ENCODE peak calls at places on chromosomes 11 and 22, in six cellular contexts. One of them, this sample, is unnamed.

GRCh38 chr11:9735236-9735635 is 71.4 kb downstream of the SWAP70 start:
- DNase-seq in stimulated activated CD4-positive, alpha-beta T cell treated with anti-CD3 and anti-CD28 coated beads, Interleukin-1b, Interleukin-23, amount 100 ng/mL, for 1 hour: no peak
- DNase-seq in NCI-H1930: no peak
- DNase-seq in fibroblast of lung: no peak
- DNase-seq in ELR: no peak
- DNase-seq in HTR-8/SVneo: no peak
- DNase-seq in this sample: no peak

GRCh38 chr11:65400295-65401072 is 14.0 kb downstream of the FRMD8 start:
- DNase-seq in stimulated activated CD4-positive, alpha-beta T cell treated with anti-CD3 and anti-CD28 coated beads, Interleukin-1b, Interleukin-23, amount 100 ng/mL, for 1 hour: no peak
- DNase-seq in NCI-H1930: no peak
- DNase-seq in fibroblast of lung: no peak
- DNase-seq in ELR: no peak
- DNase-seq in HTR-8/SVneo: no peak
- DNase-seq in this sample: no peak

GRCh38 chr22:28541137-28541536 is 138.5 kb downstream of the TTC28 start:
- DNase-seq in stimulated activated CD4-positive, alpha-beta T cell treated with anti-CD3 and anti-CD28 coated beads, Interleukin-1b, Interleukin-23, amount 100 ng/mL, for 1 hour: no peak
- DNase-seq in NCI-H1930: no peak
- DNase-seq in fibroblast of lung: no peak
- DNase-seq in ELR: no peak
- DNase-seq in HTR-8/SVneo: no peak
- DNase-seq in this sample: no peak

GRCh38 chr11:64100345-64100744 is 64.6 kb downstream of the FLRT1 start:
- DNase-seq in stimulated activated CD4-positive, alpha-beta T cell treated with anti-CD3 and anti-CD28 coated beads, Interleukin-1b, Interleukin-23, amount 100 ng/mL, for 1 hour: no peak
- DNase-seq in NCI-H1930: no peak
- DNase-seq in fibroblast of lung: no peak
- DNase-seq in ELR: no peak
- DNase-seq in HTR-8/SVneo: no peak
- DNase-seq in this sample: peak

GRCh38 chr11:116871248-116871647 is 33.8 kb upstream of the APOA1 start:
- DNase-seq in stimulated activated CD4-positive, alpha-beta T cell treated with anti-CD3 and anti-CD28 coated beads, Interleukin-1b, Interleukin-23, amount 100 ng/mL, for 1 hour: no peak
- DNase-seq in NCI-H1930: no peak
- DNase-seq in fibroblast of lung: peak
- DNase-seq in ELR: peak
- DNase-seq in HTR-8/SVneo: no peak
- DNase-seq in this sample: no peak

GRCh38 chr22:47333625-47334024 is 571.2 kb downstream of the TBC1D22A start:
- DNase-seq in stimulated activated CD4-positive, alpha-beta T cell treated with anti-CD3 and anti-CD28 coated beads, Interleukin-1b, Interleukin-23, amount 100 ng/mL, for 1 hour: no peak
- DNase-seq in NCI-H1930: no peak
- DNase-seq in fibroblast of lung: peak
- DNase-seq in ELR: peak
- DNase-seq in HTR-8/SVneo: no peak
- DNase-seq in this sample: no peak

GRCh38 chr11:94866231-94866827 is 98.2 kb downstream of the AMOTL1 start:
- DNase-seq in stimulated activated CD4-positive, alpha-beta T cell treated with anti-CD3 and anti-CD28 coated beads, Interleukin-1b, Interleukin-23, amount 100 ng/mL, for 1 hour: no peak
- DNase-seq in NCI-H1930: no peak
- DNase-seq in fibroblast of lung: peak
- DNase-seq in ELR: no peak
- DNase-seq in HTR-8/SVneo: no peak
- DNase-seq in this sample: no peak

GRCh38 chr11:85685131-85685819 is 720 bp downstream of the CCDC89 start:
- DNase-seq in stimulated activated CD4-positive, alpha-beta T cell treated with anti-CD3 and anti-CD28 coated beads, Interleukin-1b, Interleukin-23, amount 100 ng/mL, for 1 hour: no peak
- DNase-seq in NCI-H1930: no peak
- DNase-seq in fibroblast of lung: no peak
- DNase-seq in ELR: no peak
- DNase-seq in HTR-8/SVneo: no peak
- DNase-seq in this sample: no peak

GRCh38 chr11:1232328-1233321 is 9.8 kb downstream of the MUC5B start:
- DNase-seq in stimulated activated CD4-positive, alpha-beta T cell treated with anti-CD3 and anti-CD28 coated beads, Interleukin-1b, Interleukin-23, amount 100 ng/mL, for 1 hour: no peak
- DNase-seq in NCI-H1930: no peak
- DNase-seq in fibroblast of lung: no peak
- DNase-seq in ELR: no peak
- DNase-seq in HTR-8/SVneo: no peak
- DNase-seq in this sample: peak

GRCh38 chr11:61904539-61905048 is 12.8 kb downstream of the RAB3IL1 start:
- DNase-seq in stimulated activated CD4-positive, alpha-beta T cell treated with anti-CD3 and anti-CD28 coated beads, Interleukin-1b, Interleukin-23, amount 100 ng/mL, for 1 hour: no peak
- DNase-seq in NCI-H1930: no peak
- DNase-seq in fibroblast of lung: no peak
- DNase-seq in ELR: no peak
- DNase-seq in HTR-8/SVneo: no peak
- DNase-seq in this sample: no peak

GRCh38 chr11:63564785-63565350 is 1.7 kb upstream of the PLAAT2 start:
- DNase-seq in stimulated activated CD4-positive, alpha-beta T cell treated with anti-CD3 and anti-CD28 coated beads, Interleukin-1b, Interleukin-23, amount 100 ng/mL, for 1 hour: no peak
- DNase-seq in NCI-H1930: no peak
- DNase-seq in fibroblast of lung: no peak
- DNase-seq in ELR: no peak
- DNase-seq in HTR-8/SVneo: no peak
- DNase-seq in this sample: no peak

GRCh38 chr11:65663634-65664200 is 1.0 kb upstream of the RELA start:
- DNase-seq in stimulated activated CD4-positive, alpha-beta T cell treated with anti-CD3 and anti-CD28 coated beads, Interleukin-1b, Interleukin-23, amount 100 ng/mL, for 1 hour: no peak
- DNase-seq in NCI-H1930: no peak
- DNase-seq in fibroblast of lung: peak
- DNase-seq in ELR: peak
- DNase-seq in HTR-8/SVneo: peak
- DNase-seq in this sample: no peak

GRCh38 chr22:31346733-31347250 is 646 bp upstream of the PATZ1 start:
- DNase-seq in stimulated activated CD4-positive, alpha-beta T cell treated with anti-CD3 and anti-CD28 coated beads, Interleukin-1b, Interleukin-23, amount 100 ng/mL, for 1 hour: no peak
- DNase-seq in NCI-H1930: peak
- DNase-seq in fibroblast of lung: peak
- DNase-seq in ELR: peak
- DNase-seq in HTR-8/SVneo: peak
- DNase-seq in this sample: peak

GRCh38 chr11:118715245-118715807 is 35.9 kb upstream of the TREH start:
- DNase-seq in stimulated activated CD4-positive, alpha-beta T cell treated with anti-CD3 and anti-CD28 coated beads, Interleukin-1b, Interleukin-23, amount 100 ng/mL, for 1 hour: no peak
- DNase-seq in NCI-H1930: no peak
- DNase-seq in fibroblast of lung: peak
- DNase-seq in ELR: no peak
- DNase-seq in HTR-8/SVneo: no peak
- DNase-seq in this sample: no peak

GRCh38 chr22:37983860-37984791 is at the start of gene SOX10:
- DNase-seq in stimulated activated CD4-positive, alpha-beta T cell treated with anti-CD3 and anti-CD28 coated beads, Interleukin-1b, Interleukin-23, amount 100 ng/mL, for 1 hour: no peak
- DNase-seq in NCI-H1930: no peak
- DNase-seq in fibroblast of lung: no peak
- DNase-seq in ELR: no peak
- DNase-seq in HTR-8/SVneo: no peak
- DNase-seq in this sample: no peak

GRCh38 chr22:49920859-49921258 is 2.4 kb downstream of the CRELD2 start:
- DNase-seq in stimulated activated CD4-positive, alpha-beta T cell treated with anti-CD3 and anti-CD28 coated beads, Interleukin-1b, Interleukin-23, amount 100 ng/mL, for 1 hour: no peak
- DNase-seq in NCI-H1930: no peak
- DNase-seq in fibroblast of lung: no peak
- DNase-seq in ELR: no peak
- DNase-seq in HTR-8/SVneo: no peak
- DNase-seq in this sample: no peak

GRCh38 chr11:44524751-44525171 is 40.7 kb upstream of the CD82 start:
- DNase-seq in stimulated activated CD4-positive, alpha-beta T cell treated with anti-CD3 and anti-CD28 coated beads, Interleukin-1b, Interleukin-23, amount 100 ng/mL, for 1 hour: no peak
- DNase-seq in NCI-H1930: no peak
- DNase-seq in fibroblast of lung: peak
- DNase-seq in ELR: no peak
- DNase-seq in HTR-8/SVneo: no peak
- DNase-seq in this sample: no peak

GRCh38 chr11:69156218-69156639 is 494 bp downstream of the SMIM38 start:
- DNase-seq in stimulated activated CD4-positive, alpha-beta T cell treated with anti-CD3 and anti-CD28 coated beads, Interleukin-1b, Interleukin-23, amount 100 ng/mL, for 1 hour: no peak
- DNase-seq in NCI-H1930: no peak
- DNase-seq in fibroblast of lung: no peak
- DNase-seq in ELR: no peak
- DNase-seq in HTR-8/SVneo: no peak
- DNase-seq in this sample: no peak

GRCh38 chr22:32764330-32765116 is 37.0 kb upstream of the TIMP3 start:
- DNase-seq in stimulated activated CD4-positive, alpha-beta T cell treated with anti-CD3 and anti-CD28 coated beads, Interleukin-1b, Interleukin-23, amount 100 ng/mL, for 1 hour: no peak
- DNase-seq in NCI-H1930: no peak
- DNase-seq in fibroblast of lung: peak
- DNase-seq in ELR: peak
- DNase-seq in HTR-8/SVneo: peak
- DNase-seq in this sample: no peak

GRCh38 chr11:69918938-69919650 is 99.9 kb upstream of the FGF3 start:
- DNase-seq in stimulated activated CD4-positive, alpha-beta T cell treated with anti-CD3 and anti-CD28 coated beads, Interleukin-1b, Interleukin-23, amount 100 ng/mL, for 1 hour: peak
- DNase-seq in NCI-H1930: peak
- DNase-seq in fibroblast of lung: peak
- DNase-seq in ELR: peak
- DNase-seq in HTR-8/SVneo: peak
- DNase-seq in this sample: peak

GRCh38 chr22:24805790-24806662 is at the start of gene SGSM1:
- DNase-seq in stimulated activated CD4-positive, alpha-beta T cell treated with anti-CD3 and anti-CD28 coated beads, Interleukin-1b, Interleukin-23, amount 100 ng/mL, for 1 hour: peak
- DNase-seq in NCI-H1930: peak
- DNase-seq in fibroblast of lung: peak
- DNase-seq in ELR: peak
- DNase-seq in HTR-8/SVneo: peak
- DNase-seq in this sample: peak

GRCh38 chr11:62540804-62541671 is 5.6 kb downstream of the AHNAK start:
- DNase-seq in stimulated activated CD4-positive, alpha-beta T cell treated with anti-CD3 and anti-CD28 coated beads, Interleukin-1b, Interleukin-23, amount 100 ng/mL, for 1 hour: no peak
- DNase-seq in NCI-H1930: no peak
- DNase-seq in fibroblast of lung: no peak
- DNase-seq in ELR: peak
- DNase-seq in HTR-8/SVneo: no peak
- DNase-seq in this sample: peak

GRCh38 chr11:46338988-46339666 is 8.1 kb upstream of the DGKZ start:
- DNase-seq in stimulated activated CD4-positive, alpha-beta T cell treated with anti-CD3 and anti-CD28 coated beads, Interleukin-1b, Interleukin-23, amount 100 ng/mL, for 1 hour: no peak
- DNase-seq in NCI-H1930: no peak
- DNase-seq in fibroblast of lung: no peak
- DNase-seq in ELR: no peak
- DNase-seq in HTR-8/SVneo: no peak
- DNase-seq in this sample: no peak

GRCh38 chr11:44618561-44619425 is 53.3 kb downstream of the CD82 start:
- DNase-seq in stimulated activated CD4-positive, alpha-beta T cell treated with anti-CD3 and anti-CD28 coated beads, Interleukin-1b, Interleukin-23, amount 100 ng/mL, for 1 hour: no peak
- DNase-seq in NCI-H1930: no peak
- DNase-seq in fibroblast of lung: no peak
- DNase-seq in ELR: no peak
- DNase-seq in HTR-8/SVneo: no peak
- DNase-seq in this sample: no peak

GRCh38 chr11:42077794-42078193 is 618.3 kb upstream of the LRRC4C start:
- DNase-seq in stimulated activated CD4-positive, alpha-beta T cell treated with anti-CD3 and anti-CD28 coated beads, Interleukin-1b, Interleukin-23, amount 100 ng/mL, for 1 hour: no peak
- DNase-seq in NCI-H1930: no peak
- DNase-seq in fibroblast of lung: no peak
- DNase-seq in ELR: no peak
- DNase-seq in HTR-8/SVneo: no peak
- DNase-seq in this sample: no peak

GRCh38 chr11:55942785-55943392 is 6.7 kb upstream of the OR5I1 start:
- DNase-seq in stimulated activated CD4-positive, alpha-beta T cell treated with anti-CD3 and anti-CD28 coated beads, Interleukin-1b, Interleukin-23, amount 100 ng/mL, for 1 hour: no peak
- DNase-seq in NCI-H1930: peak
- DNase-seq in fibroblast of lung: peak
- DNase-seq in ELR: peak
- DNase-seq in HTR-8/SVneo: peak
- DNase-seq in this sample: no peak

GRCh38 chr22:40462195-40462988 is 92.0 kb downstream of the SGSM3 start:
- DNase-seq in stimulated activated CD4-positive, alpha-beta T cell treated with anti-CD3 and anti-CD28 coated beads, Interleukin-1b, Interleukin-23, amount 100 ng/mL, for 1 hour: no peak
- DNase-seq in NCI-H1930: no peak
- DNase-seq in fibroblast of lung: no peak
- DNase-seq in ELR: no peak
- DNase-seq in HTR-8/SVneo: no peak
- DNase-seq in this sample: no peak

GRCh38 chr11:61777234-61778090 is 14.9 kb downstream of the TMEM258 start:
- DNase-seq in stimulated activated CD4-positive, alpha-beta T cell treated with anti-CD3 and anti-CD28 coated beads, Interleukin-1b, Interleukin-23, amount 100 ng/mL, for 1 hour: peak
- DNase-seq in NCI-H1930: no peak
- DNase-seq in fibroblast of lung: peak
- DNase-seq in ELR: no peak
- DNase-seq in HTR-8/SVneo: no peak
- DNase-seq in this sample: peak

GRCh38 chr11:124612045-124612444 is 817 bp downstream of the PANX3 start:
- DNase-seq in stimulated activated CD4-positive, alpha-beta T cell treated with anti-CD3 and anti-CD28 coated beads, Interleukin-1b, Interleukin-23, amount 100 ng/mL, for 1 hour: no peak
- DNase-seq in NCI-H1930: no peak
- DNase-seq in fibroblast of lung: no peak
- DNase-seq in ELR: no peak
- DNase-seq in HTR-8/SVneo: no peak
- DNase-seq in this sample: no peak

GRCh38 chr11:6615882-6616585 is 3.2 kb downstream of the TPP1 start:
- DNase-seq in stimulated activated CD4-positive, alpha-beta T cell treated with anti-CD3 and anti-CD28 coated beads, Interleukin-1b, Interleukin-23, amount 100 ng/mL, for 1 hour: no peak
- DNase-seq in NCI-H1930: no peak
- DNase-seq in fibroblast of lung: peak
- DNase-seq in ELR: peak
- DNase-seq in HTR-8/SVneo: no peak
- DNase-seq in this sample: no peak

GRCh38 chr11:30511408-30511807 is 74.7 kb downstream of the MPPED2 start:
- DNase-seq in stimulated activated CD4-positive, alpha-beta T cell treated with anti-CD3 and anti-CD28 coated beads, Interleukin-1b, Interleukin-23, amount 100 ng/mL, for 1 hour: no peak
- DNase-seq in NCI-H1930: no peak
- DNase-seq in fibroblast of lung: no peak
- DNase-seq in ELR: no peak
- DNase-seq in HTR-8/SVneo: no peak
- DNase-seq in this sample: no peak

GRCh38 chr22:49930596-49931412 is 12.4 kb downstream of the CRELD2 start:
- DNase-seq in stimulated activated CD4-positive, alpha-beta T cell treated with anti-CD3 and anti-CD28 coated beads, Interleukin-1b, Interleukin-23, amount 100 ng/mL, for 1 hour: no peak
- DNase-seq in NCI-H1930: peak
- DNase-seq in fibroblast of lung: peak
- DNase-seq in ELR: peak
- DNase-seq in HTR-8/SVneo: peak
- DNase-seq in this sample: no peak

GRCh38 chr22:45157907-45158306 is 5.8 kb upstream of the NUP50 start:
- DNase-seq in stimulated activated CD4-positive, alpha-beta T cell treated with anti-CD3 and anti-CD28 coated beads, Interleukin-1b, Interleukin-23, amount 100 ng/mL, for 1 hour: no peak
- DNase-seq in NCI-H1930: no peak
- DNase-seq in fibroblast of lung: no peak
- DNase-seq in ELR: no peak
- DNase-seq in HTR-8/SVneo: no peak
- DNase-seq in this sample: no peak

GRCh38 chr11:110329441-110329840 is 33.0 kb upstream of the RDX start:
- DNase-seq in stimulated activated CD4-positive, alpha-beta T cell treated with anti-CD3 and anti-CD28 coated beads, Interleukin-1b, Interleukin-23, amount 100 ng/mL, for 1 hour: no peak
- DNase-seq in NCI-H1930: no peak
- DNase-seq in fibroblast of lung: no peak
- DNase-seq in ELR: no peak
- DNase-seq in HTR-8/SVneo: no peak
- DNase-seq in this sample: no peak

GRCh38 chr11:76724162-76724768 is 53.7 kb upstream of the LRRC32 start:
- DNase-seq in stimulated activated CD4-positive, alpha-beta T cell treated with anti-CD3 and anti-CD28 coated beads, Interleukin-1b, Interleukin-23, amount 100 ng/mL, for 1 hour: no peak
- DNase-seq in NCI-H1930: no peak
- DNase-seq in fibroblast of lung: no peak
- DNase-seq in ELR: no peak
- DNase-seq in HTR-8/SVneo: no peak
- DNase-seq in this sample: no peak

GRCh38 chr11:43790444-43790794 is 90.2 kb upstream of the ALKBH3 start:
- DNase-seq in stimulated activated CD4-positive, alpha-beta T cell treated with anti-CD3 and anti-CD28 coated beads, Interleukin-1b, Interleukin-23, amount 100 ng/mL, for 1 hour: no peak
- DNase-seq in NCI-H1930: no peak
- DNase-seq in fibroblast of lung: peak
- DNase-seq in ELR: peak
- DNase-seq in HTR-8/SVneo: no peak
- DNase-seq in this sample: no peak

GRCh38 chr11:69013009-69013951 is at the start of gene MRGPRF:
- DNase-seq in stimulated activated CD4-positive, alpha-beta T cell treated with anti-CD3 and anti-CD28 coated beads, Interleukin-1b, Interleukin-23, amount 100 ng/mL, for 1 hour: no peak
- DNase-seq in NCI-H1930: no peak
- DNase-seq in fibroblast of lung: peak
- DNase-seq in ELR: peak
- DNase-seq in HTR-8/SVneo: no peak
- DNase-seq in this sample: no peak

GRCh38 chr11:69922596-69923111 is 103.4 kb upstream of the FGF3 start:
- DNase-seq in stimulated activated CD4-positive, alpha-beta T cell treated with anti-CD3 and anti-CD28 coated beads, Interleukin-1b, Interleukin-23, amount 100 ng/mL, for 1 hour: no peak
- DNase-seq in NCI-H1930: no peak
- DNase-seq in fibroblast of lung: no peak
- DNase-seq in ELR: no peak
- DNase-seq in HTR-8/SVneo: no peak
- DNase-seq in this sample: no peak

GRCh38 chr22:19815093-19815822 is 39.4 kb downstream of the GNB1L start:
- DNase-seq in stimulated activated CD4-positive, alpha-beta T cell treated with anti-CD3 and anti-CD28 coated beads, Interleukin-1b, Interleukin-23, amount 100 ng/mL, for 1 hour: no peak
- DNase-seq in NCI-H1930: no peak
- DNase-seq in fibroblast of lung: no peak
- DNase-seq in ELR: no peak
- DNase-seq in HTR-8/SVneo: no peak
- DNase-seq in this sample: no peak